ENCODE peak calls at places on chromosomes 1 and 21, in ten cellular contexts. One of them, this sample, is unnamed.

GRCh38 chr1:25478633-25479032 is 47.9 kb downstream of the MACO1 start:
- DNase-seq in AG10803: no peak
- DNase-seq in NCI-H774: no peak
- DNase-seq in HCT116: no peak
- DNase-seq in left lung: no peak
- DNase-seq in body of pancreas: no peak
- DNase-seq in nephron progenitor cell: no peak
- DNase-seq in DMS 273 treated with DMSO at 0.1 percent for 48 hours: no peak
- DNase-seq in LoVo: peak
- DNase-seq in GM18507: no peak
- DNase-seq in this sample: no peak

GRCh38 chr1:182061597-182061996 is at the start of gene ZNF648:
- DNase-seq in LoVo: no peak
- DNase-seq in nephron progenitor cell: no peak
- DNase-seq in NCI-H774: no peak
- DNase-seq in GM18507: no peak
- DNase-seq in left lung: no peak
- DNase-seq in DMS 273 treated with DMSO at 0.1 percent for 48 hours: no peak
- DNase-seq in body of pancreas: no peak
- DNase-seq in HCT116: no peak
- DNase-seq in AG10803: no peak
- DNase-seq in this sample: no peak

GRCh38 chr1:29310616-29311180 is 74.4 kb downstream of the PTPRU start:
- DNase-seq in NCI-H774: no peak
- DNase-seq in GM18507: no peak
- DNase-seq in left lung: no peak
- DNase-seq in nephron progenitor cell: no peak
- DNase-seq in LoVo: no peak
- DNase-seq in body of pancreas: no peak
- DNase-seq in HCT116: no peak
- DNase-seq in AG10803: no peak
- DNase-seq in DMS 273 treated with DMSO at 0.1 percent for 48 hours: peak
- DNase-seq in this sample: no peak

GRCh38 chr1:9716404-9717192 is 65.1 kb downstream of the PIK3CD start:
- DNase-seq in body of pancreas: no peak
- DNase-seq in HCT116: no peak
- DNase-seq in nephron progenitor cell: no peak
- DNase-seq in left lung: no peak
- DNase-seq in LoVo: no peak
- DNase-seq in GM18507: no peak
- DNase-seq in AG10803: no peak
- DNase-seq in NCI-H774: no peak
- DNase-seq in DMS 273 treated with DMSO at 0.1 percent for 48 hours: no peak
- DNase-seq in this sample: no peak

GRCh38 chr21:18705971-18706370 is 302.4 kb upstream of the TMPRSS15 start:
- DNase-seq in AG10803: no peak
- DNase-seq in HCT116: no peak
- DNase-seq in LoVo: no peak
- DNase-seq in left lung: no peak
- DNase-seq in nephron progenitor cell: no peak
- DNase-seq in body of pancreas: no peak
- DNase-seq in GM18507: no peak
- DNase-seq in DMS 273 treated with DMSO at 0.1 percent for 48 hours: no peak
- DNase-seq in NCI-H774: no peak
- DNase-seq in this sample: no peak

GRCh38 chr21:39034590-39035536 is 148.4 kb downstream of the PSMG1 start:
- DNase-seq in NCI-H774: no peak
- DNase-seq in GM18507: no peak
- DNase-seq in nephron progenitor cell: no peak
- DNase-seq in LoVo: no peak
- DNase-seq in HCT116: no peak
- DNase-seq in DMS 273 treated with DMSO at 0.1 percent for 48 hours: no peak
- DNase-seq in body of pancreas: no peak
- DNase-seq in left lung: no peak
- DNase-seq in AG10803: no peak
- DNase-seq in this sample: no peak

GRCh38 chr21:42582422-42583149 is 68.9 kb downstream of the SLC37A1 start:
- DNase-seq in AG10803: no peak
- DNase-seq in body of pancreas: no peak
- DNase-seq in nephron progenitor cell: no peak
- DNase-seq in HCT116: no peak
- DNase-seq in NCI-H774: no peak
- DNase-seq in GM18507: no peak
- DNase-seq in DMS 273 treated with DMSO at 0.1 percent for 48 hours: no peak
- DNase-seq in LoVo: no peak
- DNase-seq in left lung: peak
- DNase-seq in this sample: no peak

GRCh38 chr1:228238007-228238406 is 30.2 kb downstream of the OBSCN start:
- DNase-seq in DMS 273 treated with DMSO at 0.1 percent for 48 hours: no peak
- DNase-seq in GM18507: no peak
- DNase-seq in nephron progenitor cell: no peak
- DNase-seq in NCI-H774: no peak
- DNase-seq in AG10803: no peak
- DNase-seq in HCT116: no peak
- DNase-seq in body of pancreas: no peak
- DNase-seq in LoVo: no peak
- DNase-seq in left lung: no peak
- DNase-seq in this sample: no peak

GRCh38 chr1:202143011-202143767 is 1.3 kb downstream of the ARL8A start:
- DNase-seq in AG10803: no peak
- DNase-seq in DMS 273 treated with DMSO at 0.1 percent for 48 hours: no peak
- DNase-seq in NCI-H774: no peak
- DNase-seq in LoVo: no peak
- DNase-seq in nephron progenitor cell: no peak
- DNase-seq in GM18507: no peak
- DNase-seq in left lung: peak
- DNase-seq in body of pancreas: no peak
- DNase-seq in HCT116: no peak
- DNase-seq in this sample: no peak

GRCh38 chr1:97145321-97145956 is 423.9 kb downstream of the PTBP2 start:
- DNase-seq in LoVo: no peak
- DNase-seq in HCT116: no peak
- DNase-seq in GM18507: no peak
- DNase-seq in left lung: no peak
- DNase-seq in NCI-H774: no peak
- DNase-seq in AG10803: peak
- DNase-seq in body of pancreas: no peak
- DNase-seq in DMS 273 treated with DMSO at 0.1 percent for 48 hours: no peak
- DNase-seq in nephron progenitor cell: no peak
- DNase-seq in this sample: no peak

GRCh38 chr1:15788624-15789301 is 18.7 kb downstream of the UQCRHL start:
- DNase-seq in AG10803: peak
- DNase-seq in LoVo: no peak
- DNase-seq in GM18507: no peak
- DNase-seq in body of pancreas: no peak
- DNase-seq in DMS 273 treated with DMSO at 0.1 percent for 48 hours: no peak
- DNase-seq in left lung: no peak
- DNase-seq in nephron progenitor cell: no peak
- DNase-seq in HCT116: no peak
- DNase-seq in NCI-H774: no peak
- DNase-seq in this sample: no peak

GRCh38 chr1:18474559-18474958 is 6.2 kb upstream of the KLHDC7A start:
- DNase-seq in HCT116: no peak
- DNase-seq in GM18507: no peak
- DNase-seq in AG10803: no peak
- DNase-seq in LoVo: no peak
- DNase-seq in nephron progenitor cell: no peak
- DNase-seq in left lung: no peak
- DNase-seq in body of pancreas: no peak
- DNase-seq in NCI-H774: no peak
- DNase-seq in DMS 273 treated with DMSO at 0.1 percent for 48 hours: no peak
- DNase-seq in this sample: no peak

GRCh38 chr1:172537827-172538391 is 5.0 kb downstream of the SUCO start:
- DNase-seq in body of pancreas: no peak
- DNase-seq in DMS 273 treated with DMSO at 0.1 percent for 48 hours: no peak
- DNase-seq in AG10803: no peak
- DNase-seq in LoVo: no peak
- DNase-seq in left lung: no peak
- DNase-seq in GM18507: no peak
- DNase-seq in nephron progenitor cell: no peak
- DNase-seq in NCI-H774: no peak
- DNase-seq in HCT116: no peak
- DNase-seq in this sample: no peak

GRCh38 chr1:25575191-25575590 is 31.8 kb downstream of the LDLRAP1 start:
- DNase-seq in AG10803: no peak
- DNase-seq in HCT116: no peak
- DNase-seq in LoVo: no peak
- DNase-seq in left lung: no peak
- DNase-seq in NCI-H774: no peak
- DNase-seq in nephron progenitor cell: no peak
- DNase-seq in DMS 273 treated with DMSO at 0.1 percent for 48 hours: no peak
- DNase-seq in body of pancreas: no peak
- DNase-seq in GM18507: no peak
- DNase-seq in this sample: no peak

GRCh38 chr1:90557706-90558105 is 159.4 kb downstream of the BARHL2 start:
- DNase-seq in GM18507: no peak
- DNase-seq in AG10803: no peak
- DNase-seq in nephron progenitor cell: no peak
- DNase-seq in left lung: no peak
- DNase-seq in NCI-H774: no peak
- DNase-seq in HCT116: no peak
- DNase-seq in LoVo: no peak
- DNase-seq in body of pancreas: no peak
- DNase-seq in DMS 273 treated with DMSO at 0.1 percent for 48 hours: no peak
- DNase-seq in this sample: no peak

GRCh38 chr1:45640293-45640692 is 16.4 kb upstream of the CCDC17 start:
- DNase-seq in body of pancreas: no peak
- DNase-seq in AG10803: peak
- DNase-seq in HCT116: no peak
- DNase-seq in left lung: no peak
- DNase-seq in NCI-H774: no peak
- DNase-seq in nephron progenitor cell: no peak
- DNase-seq in GM18507: no peak
- DNase-seq in DMS 273 treated with DMSO at 0.1 percent for 48 hours: no peak
- DNase-seq in LoVo: no peak
- DNase-seq in this sample: no peak

GRCh38 chr1:152745289-152745704 is 12.5 kb upstream of the KPRP start:
- DNase-seq in LoVo: no peak
- DNase-seq in GM18507: no peak
- DNase-seq in AG10803: peak
- DNase-seq in NCI-H774: no peak
- DNase-seq in nephron progenitor cell: no peak
- DNase-seq in HCT116: peak
- DNase-seq in DMS 273 treated with DMSO at 0.1 percent for 48 hours: no peak
- DNase-seq in left lung: no peak
- DNase-seq in body of pancreas: no peak
- DNase-seq in this sample: no peak

GRCh38 chr1:116273042-116273783 is 99.8 kb upstream of the ATP1A1 start:
- DNase-seq in GM18507: no peak
- DNase-seq in HCT116: no peak
- DNase-seq in left lung: no peak
- DNase-seq in DMS 273 treated with DMSO at 0.1 percent for 48 hours: peak
- DNase-seq in body of pancreas: no peak
- DNase-seq in NCI-H774: no peak
- DNase-seq in nephron progenitor cell: no peak
- DNase-seq in AG10803: no peak
- DNase-seq in LoVo: no peak
- DNase-seq in this sample: no peak

GRCh38 chr21:34338226-34338625 is 25.6 kb upstream of the KCNE2 start:
- DNase-seq in nephron progenitor cell: no peak
- DNase-seq in HCT116: no peak
- DNase-seq in GM18507: no peak
- DNase-seq in AG10803: no peak
- DNase-seq in left lung: no peak
- DNase-seq in LoVo: no peak
- DNase-seq in DMS 273 treated with DMSO at 0.1 percent for 48 hours: no peak
- DNase-seq in body of pancreas: no peak
- DNase-seq in NCI-H774: no peak
- DNase-seq in this sample: no peak

GRCh38 chr1:234611799-234612351 is 1.9 kb upstream of the IRF2BP2 start:
- DNase-seq in GM18507: no peak
- DNase-seq in nephron progenitor cell: no peak
- DNase-seq in left lung: peak
- DNase-seq in DMS 273 treated with DMSO at 0.1 percent for 48 hours: no peak
- DNase-seq in NCI-H774: no peak
- DNase-seq in HCT116: no peak
- DNase-seq in AG10803: peak
- DNase-seq in LoVo: peak
- DNase-seq in body of pancreas: peak
- DNase-seq in this sample: no peak

GRCh38 chr1:12717301-12717838 is 1.5 kb downstream of the AADACL3 start:
- DNase-seq in HCT116: no peak
- DNase-seq in body of pancreas: no peak
- DNase-seq in nephron progenitor cell: no peak
- DNase-seq in LoVo: no peak
- DNase-seq in DMS 273 treated with DMSO at 0.1 percent for 48 hours: no peak
- DNase-seq in left lung: no peak
- DNase-seq in GM18507: no peak
- DNase-seq in NCI-H774: no peak
- DNase-seq in AG10803: no peak
- DNase-seq in this sample: no peak

GRCh38 chr1:220239945-220240344 is 32.3 kb downstream of the RAB3GAP2 start:
- DNase-seq in NCI-H774: no peak
- DNase-seq in left lung: no peak
- DNase-seq in AG10803: no peak
- DNase-seq in HCT116: no peak
- DNase-seq in GM18507: no peak
- DNase-seq in nephron progenitor cell: no peak
- DNase-seq in DMS 273 treated with DMSO at 0.1 percent for 48 hours: no peak
- DNase-seq in body of pancreas: no peak
- DNase-seq in LoVo: no peak
- DNase-seq in this sample: no peak